ENCODE peak calls at places on chromosomes 5 and 9, in four cellular contexts. One of them, this sample, is unnamed.

GRCh38 chr5:77390795-77391194 is 101.3 kb downstream of the WDR41 start:
- DNase-seq in HCT116: no peak
- DNase-seq in K562: no peak
- DNase-seq in HepG2: peak
- DNase-seq in this sample: no peak

GRCh38 chr5:87347841-87348240 is 64.9 kb downstream of the CCNH start:
- DNase-seq in HCT116: no peak
- DNase-seq in K562: no peak
- DNase-seq in HepG2: no peak
- DNase-seq in this sample: no peak

GRCh38 chr9:120689860-120690259 is 24.4 kb downstream of the MEGF9 start:
- DNase-seq in HCT116: no peak
- DNase-seq in K562: no peak
- DNase-seq in HepG2: no peak
- DNase-seq in this sample: no peak

GRCh38 chr9:71819115-71819739 is 50.9 kb upstream of the CEMIP2 start:
- DNase-seq in HCT116: peak
- DNase-seq in K562: peak
- DNase-seq in HepG2: peak
- DNase-seq in this sample: no peak

GRCh38 chr5:78008356-78008967 is 232.3 kb upstream of the TBCA start:
- DNase-seq in HCT116: peak
- DNase-seq in K562: peak
- DNase-seq in HepG2: peak
- DNase-seq in this sample: peak

GRCh38 chr5:109365653-109366052 is 44.1 kb downstream of the PJA2 start:
- DNase-seq in HCT116: no peak
- DNase-seq in K562: no peak
- DNase-seq in HepG2: no peak
- DNase-seq in this sample: no peak

GRCh38 chr5:120436996-120437395 is 27.1 kb upstream of the PRR16 start:
- DNase-seq in HCT116: no peak
- DNase-seq in K562: no peak
- DNase-seq in HepG2: no peak
- DNase-seq in this sample: no peak

GRCh38 chr9:101737705-101738565 is 512 bp downstream of the GRIN3A start:
- DNase-seq in HCT116: no peak
- DNase-seq in K562: no peak
- DNase-seq in HepG2: no peak
- DNase-seq in this sample: no peak

GRCh38 chr5:119049824-119050449 is 20.9 kb upstream of the DMXL1 start:
- DNase-seq in HCT116: no peak
- DNase-seq in K562: no peak
- DNase-seq in HepG2: no peak
- DNase-seq in this sample: no peak

GRCh38 chr5:139383275-139383992 is at the start of gene SLC23A1:
- DNase-seq in HCT116: no peak
- DNase-seq in K562: no peak
- DNase-seq in HepG2: peak
- DNase-seq in this sample: no peak

GRCh38 chr5:39638803-39639202 is 214.0 kb upstream of the DAB2 start:
- DNase-seq in HCT116: no peak
- DNase-seq in K562: no peak
- DNase-seq in HepG2: no peak
- DNase-seq in this sample: peak

GRCh38 chr5:66145737-66146136 is 1.6 kb downstream of the SREK1 start:
- DNase-seq in HCT116: no peak
- DNase-seq in K562: no peak
- DNase-seq in HepG2: no peak
- DNase-seq in this sample: no peak

GRCh38 chr5:61330879-61331406 is 1.1 kb upstream of the ZSWIM6 start:
- DNase-seq in HCT116: no peak
- DNase-seq in K562: peak
- DNase-seq in HepG2: peak
- DNase-seq in this sample: no peak

GRCh38 chr9:126475933-126476555 is 137.7 kb upstream of the LMX1B start:
- DNase-seq in HCT116: no peak
- DNase-seq in K562: no peak
- DNase-seq in HepG2: no peak
- DNase-seq in this sample: no peak

GRCh38 chr5:44888435-44888834 is 79.7 kb downstream of the MRPS30 start:
- DNase-seq in HCT116: no peak
- DNase-seq in K562: no peak
- DNase-seq in HepG2: no peak
- DNase-seq in this sample: no peak

DNA sequence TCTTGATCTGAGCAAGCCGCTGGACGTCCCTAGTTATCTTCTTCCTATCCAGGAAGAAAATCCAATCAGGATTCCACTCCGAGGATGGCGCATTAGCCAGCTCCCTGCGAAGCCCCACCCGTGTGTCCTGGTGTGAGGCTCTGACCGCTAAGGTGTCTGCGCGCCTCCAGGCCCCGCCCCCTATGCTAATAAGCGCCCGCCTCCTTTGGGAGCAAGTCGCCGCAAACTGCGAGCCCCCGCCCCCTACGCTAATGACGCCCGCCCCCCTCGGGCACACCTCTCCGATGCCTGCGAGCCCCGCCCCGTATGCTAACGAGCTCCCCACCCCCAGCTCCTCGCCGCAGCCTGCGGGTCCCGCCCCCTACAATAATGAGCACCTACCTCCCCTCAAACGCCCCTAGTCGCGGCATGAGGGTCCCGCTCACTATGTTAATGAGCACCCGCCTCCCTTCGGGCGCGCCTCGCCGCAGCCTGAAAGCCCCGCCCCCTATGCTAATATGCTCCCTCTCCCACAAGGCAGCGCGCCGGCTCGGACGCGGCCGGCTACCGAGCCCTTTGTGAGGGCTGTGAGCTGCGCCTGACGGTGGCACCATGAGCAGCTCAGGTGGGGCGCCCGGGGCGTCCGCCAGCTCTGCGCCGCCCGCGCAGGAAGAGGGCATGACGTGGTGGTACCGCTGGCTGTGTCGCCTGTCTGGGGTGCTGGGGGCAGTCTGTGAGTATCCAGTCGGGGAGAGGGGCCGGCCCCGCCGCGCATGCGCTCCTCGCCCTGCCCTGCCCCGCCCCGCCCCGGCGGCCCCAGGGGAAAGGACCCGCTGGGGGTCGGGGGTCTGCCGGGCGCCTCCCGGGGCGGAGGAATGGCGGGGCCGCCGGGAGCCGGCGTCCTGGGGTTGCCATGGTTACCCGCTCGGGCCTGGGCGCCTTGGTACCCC is at the start of gene CACFD1:
- DNase-seq in HCT116: peak
- DNase-seq in K562: peak
- DNase-seq in HepG2: peak
- DNase-seq in this sample: peak
- TF ChIP-seq REST in HCT116: no peak
- TF ChIP-seq REST in K562: no peak
- TF ChIP-seq REST in HepG2: no peak
- TF ChIP-seq REST in this sample: no peak

DNA sequence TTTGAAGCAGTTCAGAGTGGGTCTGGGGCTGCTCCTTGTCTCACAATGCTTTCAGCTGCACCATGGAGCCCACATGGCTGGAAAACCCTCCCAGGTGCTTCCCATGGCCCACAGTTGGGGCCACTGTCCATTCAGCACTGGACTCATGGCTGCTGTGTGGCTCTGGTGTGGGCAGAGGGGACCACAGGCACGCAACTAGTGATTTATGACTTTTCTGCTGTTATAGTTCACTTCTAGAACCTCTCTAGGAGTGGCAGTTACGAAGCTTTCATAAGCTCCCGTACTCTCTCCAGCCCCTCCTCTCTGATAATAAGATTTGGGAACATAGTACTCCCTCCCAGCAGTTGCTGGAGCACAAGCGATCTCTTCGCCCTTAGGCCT is 29.0 kb downstream of the GLRA1 start:
- DNase-seq in HCT116: no peak
- DNase-seq in K562: no peak
- DNase-seq in HepG2: no peak
- DNase-seq in this sample: no peak
- H3K4me3 ChIP-seq in HCT116: no peak
- H3K4me3 ChIP-seq in K562: no peak
- H3K4me3 ChIP-seq in HepG2: no peak
- H3K4me3 ChIP-seq in this sample: no peak

GRCh38 chr9:74783408-74783807 is 104.3 kb downstream of the TRPM6 start:
- DNase-seq in HCT116: no peak
- DNase-seq in K562: no peak
- DNase-seq in HepG2: no peak
- DNase-seq in this sample: no peak
- TF ChIP-seq TCF7L2 in HCT116: no peak
- TF ChIP-seq TCF7L2 in K562: no peak
- TF ChIP-seq TCF7L2 in HepG2: no peak
- TF ChIP-seq TCF7L2 in this sample: no peak

DNA sequence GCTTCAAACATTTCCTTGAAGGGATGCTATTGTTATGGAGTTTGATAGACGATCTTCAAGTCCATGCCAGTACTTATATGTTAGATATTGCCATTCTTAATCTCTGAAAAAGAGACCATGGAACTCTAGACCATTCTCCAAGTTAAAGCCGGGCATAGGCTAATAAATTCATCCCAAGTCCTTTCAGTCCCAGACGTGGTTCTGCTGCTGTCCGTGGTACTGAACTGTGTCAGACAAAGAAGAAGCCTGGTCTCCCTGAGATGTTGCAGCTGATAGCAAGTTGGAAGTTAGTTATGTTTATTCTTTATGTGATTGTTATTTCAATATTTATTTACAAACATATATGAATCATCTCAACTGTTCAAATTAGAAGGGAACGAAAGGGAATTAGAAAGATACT is 158.7 kb downstream of the NMUR2 start:
- DNase-seq in HCT116: no peak
- DNase-seq in K562: peak
- DNase-seq in HepG2: peak
- DNase-seq in this sample: no peak
- TF ChIP-seq REST in HCT116: peak
- TF ChIP-seq REST in K562: peak
- TF ChIP-seq REST in HepG2: peak
- TF ChIP-seq REST in this sample: peak

GRCh38 chr9:136105398-136106135 is 10.5 kb upstream of the NACC2 start:
- DNase-seq in HCT116: no peak
- DNase-seq in K562: no peak
- DNase-seq in HepG2: no peak
- DNase-seq in this sample: no peak
- H3K4me3 ChIP-seq in HCT116: no peak
- H3K4me3 ChIP-seq in K562: no peak
- H3K4me3 ChIP-seq in HepG2: no peak
- H3K4me3 ChIP-seq in this sample: no peak

GRCh38 chr9:137721899-137722298 is 103.1 kb downstream of the EHMT1 start:
- DNase-seq in HCT116: no peak
- DNase-seq in K562: no peak
- DNase-seq in HepG2: no peak
- DNase-seq in this sample: no peak

GRCh38 chr9:137723396-137724113 is 104.8 kb downstream of the EHMT1 start:
- DNase-seq in HCT116: no peak
- DNase-seq in K562: no peak
- DNase-seq in HepG2: no peak
- DNase-seq in this sample: no peak

GRCh38 chr9:137720571-137721110 is 101.8 kb downstream of the EHMT1 start:
- DNase-seq in HCT116: no peak
- DNase-seq in K562: no peak
- DNase-seq in HepG2: no peak
- DNase-seq in this sample: no peak

GRCh38 chr9:137722481-137722880 is 103.7 kb downstream of the EHMT1 start:
- DNase-seq in HCT116: no peak
- DNase-seq in K562: no peak
- DNase-seq in HepG2: no peak
- DNase-seq in this sample: no peak

DNA sequence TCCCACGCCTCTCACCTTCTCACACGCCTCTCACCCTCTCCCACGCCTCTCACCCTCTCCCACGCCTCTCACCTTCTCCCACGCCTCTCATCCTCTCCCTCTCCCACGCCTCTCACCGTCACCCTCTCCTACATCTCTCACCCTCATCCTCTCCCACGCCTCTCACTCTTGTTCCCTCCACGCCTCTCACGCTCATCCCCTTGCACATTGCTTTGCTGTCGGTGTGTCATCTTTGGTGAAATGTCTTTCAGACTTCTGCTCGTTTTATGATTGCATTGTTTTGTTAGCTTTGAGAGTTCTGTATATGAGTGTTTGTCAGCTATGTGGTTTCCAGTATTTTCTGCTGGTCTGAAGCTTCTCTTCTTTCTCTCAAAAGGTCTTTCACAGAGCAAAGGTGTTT is 102.7 kb downstream of the EHMT1 start:
- DNase-seq in HCT116: no peak
- DNase-seq in K562: no peak
- DNase-seq in HepG2: no peak
- DNase-seq in this sample: no peak
- TF ChIP-seq TCF7L2 in HCT116: no peak
- TF ChIP-seq TCF7L2 in K562: no peak
- TF ChIP-seq TCF7L2 in HepG2: no peak
- TF ChIP-seq TCF7L2 in this sample: no peak

GRCh38 chr5:131693894-131694293 is 58.9 kb upstream of the RAPGEF6 start:
- DNase-seq in HCT116: no peak
- DNase-seq in K562: no peak
- DNase-seq in HepG2: no peak
- DNase-seq in this sample: no peak
- TF ChIP-seq REST in HCT116: no peak
- TF ChIP-seq REST in K562: no peak
- TF ChIP-seq REST in HepG2: no peak
- TF ChIP-seq REST in this sample: no peak

GRCh38 chr9:70054546-70054945 is 10.9 kb downstream of the MAMDC2 start:
- DNase-seq in HCT116: no peak
- DNase-seq in K562: no peak
- DNase-seq in HepG2: no peak
- DNase-seq in this sample: no peak
- H3K4me3 ChIP-seq in HCT116: no peak
- H3K4me3 ChIP-seq in K562: no peak
- H3K4me3 ChIP-seq in HepG2: no peak
- H3K4me3 ChIP-seq in this sample: no peak

GRCh38 chr5:169576181-169576598 is 7.4 kb upstream of the SPDL1 start:
- DNase-seq in HCT116: no peak
- DNase-seq in K562: no peak
- DNase-seq in HepG2: no peak
- DNase-seq in this sample: no peak
- TF ChIP-seq TCF7L2 in HCT116: no peak
- TF ChIP-seq TCF7L2 in K562: no peak
- TF ChIP-seq TCF7L2 in HepG2: no peak
- TF ChIP-seq TCF7L2 in this sample: no peak